ENCODE peak calls at places on chromosomes 1 and 21, in five cellular contexts. One of them, this sample, is unnamed.

GRCh38 chr1:34876406-34876805 is 16.9 kb upstream of the SMIM12 start:
- DNase-seq in upper lobe of left lung: no peak
- DNase-seq in K562: no peak
- DNase-seq in ovary: no peak
- DNase-seq in transverse colon: no peak
- DNase-seq in this sample: no peak

GRCh38 chr21:17003221-17003620 is 509.6 kb upstream of the CXADR start:
- DNase-seq in ovary: no peak
- DNase-seq in K562: no peak
- DNase-seq in upper lobe of left lung: no peak
- DNase-seq in transverse colon: no peak
- DNase-seq in this sample: no peak

GRCh38 chr1:47692196-47692595 is 254.4 kb downstream of the FOXD2 start:
- DNase-seq in K562: no peak
- DNase-seq in upper lobe of left lung: no peak
- DNase-seq in transverse colon: no peak
- DNase-seq in ovary: no peak
- DNase-seq in this sample: no peak

GRCh38 chr1:229624906-229625871 is 733 bp downstream of the TAF5L start:
- DNase-seq in K562: peak; percentile 95
- DNase-seq in transverse colon: peak; percentile 71
- DNase-seq in ovary: no peak
- DNase-seq in upper lobe of left lung: no peak
- DNase-seq in this sample: no peak

GRCh38 chr1:61953076-61953789 is 211.0 kb downstream of the PATJ start:
- DNase-seq in transverse colon: no peak
- DNase-seq in ovary: no peak
- DNase-seq in upper lobe of left lung: no peak
- DNase-seq in K562: no peak
- DNase-seq in this sample: no peak

GRCh38 chr21:36889401-36889800 is 77.1 kb downstream of the HLCS start:
- DNase-seq in upper lobe of left lung: no peak
- DNase-seq in transverse colon: no peak
- DNase-seq in ovary: no peak
- DNase-seq in K562: no peak
- DNase-seq in this sample: no peak

GRCh38 chr1:160767417-160768294 is 28.3 kb upstream of the LY9 start:
- DNase-seq in ovary: no peak
- DNase-seq in transverse colon: no peak
- DNase-seq in K562: no peak
- DNase-seq in upper lobe of left lung: no peak
- DNase-seq in this sample: no peak

GRCh38 chr21:45974073-45975016 is 7.2 kb upstream of the COL6A1 start:
- DNase-seq in transverse colon: peak; percentile 31
- DNase-seq in upper lobe of left lung: peak; percentile 87
- DNase-seq in ovary: peak; percentile 69
- DNase-seq in K562: peak; percentile 66
- DNase-seq in this sample: no peak

GRCh38 chr1:27879374-27880082 is 7.2 kb downstream of the THEMIS2 start:
- DNase-seq in upper lobe of left lung: no peak
- DNase-seq in K562: no peak
- DNase-seq in transverse colon: no peak
- DNase-seq in ovary: no peak
- DNase-seq in this sample: no peak

GRCh38 chr1:212586429-212587303 is 21.9 kb upstream of the ATF3 start:
- DNase-seq in K562: no peak
- DNase-seq in ovary: no peak
- DNase-seq in upper lobe of left lung: no peak
- DNase-seq in transverse colon: no peak
- DNase-seq in this sample: no peak

GRCh38 chr1:37325010-37325409 is 149.4 kb upstream of the ZC3H12A start:
- DNase-seq in K562: no peak
- DNase-seq in transverse colon: no peak
- DNase-seq in ovary: no peak
- DNase-seq in upper lobe of left lung: no peak
- DNase-seq in this sample: no peak

GRCh38 chr21:17191346-17191993 is 321.4 kb upstream of the CXADR start:
- DNase-seq in K562: no peak
- DNase-seq in transverse colon: no peak
- DNase-seq in ovary: no peak
- DNase-seq in upper lobe of left lung: no peak
- DNase-seq in this sample: no peak

GRCh38 chr1:107777664-107778047 is 187.3 kb downstream of the VAV3 start:
- DNase-seq in K562: no peak
- DNase-seq in ovary: no peak
- DNase-seq in upper lobe of left lung: no peak
- DNase-seq in transverse colon: no peak
- DNase-seq in this sample: no peak

GRCh38 chr1:161127649-161128048 is 4.8 kb downstream of the DEDD start:
- DNase-seq in upper lobe of left lung: no peak
- DNase-seq in transverse colon: no peak
- DNase-seq in ovary: no peak
- DNase-seq in K562: no peak
- DNase-seq in this sample: no peak

GRCh38 chr1:160260436-160261382 is 1.6 kb downstream of the DCAF8 start:
- DNase-seq in K562: no peak
- DNase-seq in transverse colon: no peak
- DNase-seq in ovary: no peak
- DNase-seq in upper lobe of left lung: no peak
- DNase-seq in this sample: no peak

GRCh38 chr1:211714154-211714553 is 38.7 kb upstream of the NEK2 start:
- DNase-seq in K562: no peak
- DNase-seq in transverse colon: no peak
- DNase-seq in upper lobe of left lung: no peak
- DNase-seq in ovary: no peak
- DNase-seq in this sample: no peak

GRCh38 chr1:201902198-201902597 is 13.5 kb downstream of the SHISA4 start:
- DNase-seq in transverse colon: no peak
- DNase-seq in K562: no peak
- DNase-seq in ovary: no peak
- DNase-seq in upper lobe of left lung: no peak
- DNase-seq in this sample: peak; percentile 53

GRCh38 chr1:117659565-117660264 is 53.9 kb downstream of the TENT5C start:
- DNase-seq in K562: peak; percentile 82
- DNase-seq in upper lobe of left lung: no peak
- DNase-seq in transverse colon: no peak
- DNase-seq in ovary: no peak
- DNase-seq in this sample: no peak

GRCh38 chr1:246080031-246080430 is 427.0 kb downstream of the SMYD3 start:
- DNase-seq in ovary: no peak
- DNase-seq in transverse colon: no peak
- DNase-seq in K562: no peak
- DNase-seq in upper lobe of left lung: peak; percentile 32
- DNase-seq in this sample: no peak

GRCh38 chr1:109530457-109531204 is 9.0 kb upstream of the GPR61 start:
- DNase-seq in ovary: no peak
- DNase-seq in K562: no peak
- DNase-seq in upper lobe of left lung: no peak
- DNase-seq in transverse colon: no peak
- DNase-seq in this sample: no peak

GRCh38 chr1:16248603-16249534 is 11.9 kb upstream of the CPLANE2 start:
- DNase-seq in transverse colon: peak; percentile 83
- DNase-seq in upper lobe of left lung: no peak
- DNase-seq in K562: peak; percentile 72
- DNase-seq in ovary: peak; percentile 84
- DNase-seq in this sample: peak; percentile 86

GRCh38 chr1:101148987-101149386 is 87.8 kb upstream of the S1PR1 start:
- DNase-seq in ovary: no peak
- DNase-seq in upper lobe of left lung: no peak
- DNase-seq in K562: no peak
- DNase-seq in transverse colon: no peak
- DNase-seq in this sample: no peak

GRCh38 chr1:212664409-212665199 is 35.0 kb downstream of the BATF3 start:
- DNase-seq in ovary: no peak
- DNase-seq in upper lobe of left lung: no peak
- DNase-seq in K562: no peak
- DNase-seq in transverse colon: no peak
- DNase-seq in this sample: no peak

GRCh38 chr21:42118121-42118795 is 47.1 kb downstream of the UMODL1 start:
- DNase-seq in upper lobe of left lung: no peak
- DNase-seq in ovary: no peak
- DNase-seq in transverse colon: no peak
- DNase-seq in K562: no peak
- DNase-seq in this sample: no peak

GRCh38 chr1:48693674-48694347 is 82.9 kb downstream of the BEND5 start:
- DNase-seq in transverse colon: no peak
- DNase-seq in upper lobe of left lung: no peak
- DNase-seq in ovary: no peak
- DNase-seq in K562: no peak
- DNase-seq in this sample: no peak

GRCh38 chr1:207888647-207889046 is 22.3 kb downstream of the CD34 start:
- DNase-seq in K562: no peak
- DNase-seq in ovary: no peak
- DNase-seq in transverse colon: no peak
- DNase-seq in upper lobe of left lung: no peak
- DNase-seq in this sample: peak; percentile 57

GRCh38 chr1:207884276-207885029 is 26.5 kb downstream of the CD34 start:
- DNase-seq in transverse colon: no peak
- DNase-seq in upper lobe of left lung: no peak
- DNase-seq in K562: no peak
- DNase-seq in ovary: no peak
- DNase-seq in this sample: no peak

GRCh38 chr1:207887542-207887941 is 23.4 kb downstream of the CD34 start:
- DNase-seq in K562: no peak
- DNase-seq in upper lobe of left lung: no peak
- DNase-seq in ovary: no peak
- DNase-seq in transverse colon: no peak
- DNase-seq in this sample: no peak

GRCh38 chr1:207885129-207886032 is 25.5 kb downstream of the CD34 start:
- DNase-seq in upper lobe of left lung: no peak
- DNase-seq in ovary: peak; percentile 84
- DNase-seq in transverse colon: peak; percentile 88
- DNase-seq in K562: peak; percentile 91
- DNase-seq in this sample: peak; percentile 89

DNA sequence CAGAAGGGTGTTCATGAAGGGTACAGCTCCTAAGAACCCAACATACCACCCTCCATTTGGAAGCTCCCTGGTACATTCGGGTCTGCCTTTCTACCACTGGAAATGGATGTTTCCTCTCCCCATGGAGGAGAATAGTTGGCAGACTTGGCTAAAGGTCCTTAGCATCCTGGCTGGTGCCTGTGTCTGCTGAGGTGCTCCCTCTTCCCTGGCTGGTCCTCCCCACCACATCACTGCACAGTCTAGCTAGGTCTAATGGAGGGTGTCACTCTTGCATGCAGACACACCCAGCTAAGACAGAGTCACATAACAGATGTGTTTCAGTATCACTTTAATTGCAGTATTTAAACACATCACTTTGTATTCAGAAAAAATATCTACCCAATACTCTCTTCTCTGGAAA is 24.7 kb downstream of the CD34 start:
- DNase-seq in upper lobe of left lung: no peak
- DNase-seq in ovary: no peak
- DNase-seq in transverse colon: no peak
- DNase-seq in K562: no peak
- DNase-seq in this sample: no peak
- TF ChIP-seq EP300 in upper lobe of left lung: no peak
- TF ChIP-seq EP300 in ovary: no peak
- TF ChIP-seq EP300 in transverse colon: no peak
- TF ChIP-seq EP300 in K562: no peak
- TF ChIP-seq EP300 in this sample: no peak

DNA sequence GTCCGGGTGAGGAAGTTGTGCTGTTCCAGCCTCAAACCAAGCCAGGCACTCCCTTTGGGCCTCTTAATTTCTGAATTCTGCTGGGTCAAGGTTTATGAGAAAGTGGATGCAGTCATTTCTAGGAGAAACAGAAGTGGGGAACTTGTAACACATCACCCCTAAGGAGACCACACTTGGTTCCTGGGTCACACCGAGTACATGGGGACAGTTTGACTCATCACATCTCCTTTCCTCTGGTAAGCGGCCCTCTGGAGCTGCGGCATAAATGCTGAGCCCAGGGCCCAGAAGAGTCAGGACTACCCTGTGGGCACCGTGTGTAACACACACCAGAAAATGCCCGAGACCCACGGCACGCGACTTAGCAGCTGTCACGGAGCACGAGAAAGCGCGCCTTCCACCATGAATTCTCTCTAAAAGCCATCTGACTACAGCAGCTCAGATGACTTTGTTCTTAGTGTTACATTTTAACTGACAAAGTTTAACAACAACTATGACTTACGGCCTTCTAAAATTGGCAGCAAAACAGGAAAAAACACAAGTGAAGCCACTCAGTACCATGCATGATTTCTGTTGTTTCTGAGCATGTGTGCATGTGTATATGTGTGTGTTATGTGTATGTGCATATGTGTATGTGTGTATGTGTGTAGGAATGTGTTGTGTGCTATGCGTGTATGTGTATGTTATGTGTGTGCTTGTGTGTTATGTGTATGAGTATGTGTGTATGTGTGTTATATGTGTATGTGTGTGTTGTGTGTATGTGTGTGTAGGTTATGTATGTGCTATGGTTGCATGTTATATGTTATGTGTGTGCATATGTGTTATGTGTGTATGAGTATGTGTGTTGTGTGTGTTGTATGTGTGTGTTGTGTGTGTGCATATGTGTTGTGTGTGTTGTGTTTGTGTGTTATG is 50.8 kb downstream of the TOMM20 start:
- DNase-seq in transverse colon: no peak
- DNase-seq in ovary: no peak
- DNase-seq in upper lobe of left lung: peak; percentile 41
- DNase-seq in K562: no peak
- DNase-seq in this sample: no peak
- TF ChIP-seq EP300 in transverse colon: no peak
- TF ChIP-seq EP300 in ovary: no peak
- TF ChIP-seq EP300 in upper lobe of left lung: no peak
- TF ChIP-seq EP300 in K562: no peak
- TF ChIP-seq EP300 in this sample: no peak

DNA sequence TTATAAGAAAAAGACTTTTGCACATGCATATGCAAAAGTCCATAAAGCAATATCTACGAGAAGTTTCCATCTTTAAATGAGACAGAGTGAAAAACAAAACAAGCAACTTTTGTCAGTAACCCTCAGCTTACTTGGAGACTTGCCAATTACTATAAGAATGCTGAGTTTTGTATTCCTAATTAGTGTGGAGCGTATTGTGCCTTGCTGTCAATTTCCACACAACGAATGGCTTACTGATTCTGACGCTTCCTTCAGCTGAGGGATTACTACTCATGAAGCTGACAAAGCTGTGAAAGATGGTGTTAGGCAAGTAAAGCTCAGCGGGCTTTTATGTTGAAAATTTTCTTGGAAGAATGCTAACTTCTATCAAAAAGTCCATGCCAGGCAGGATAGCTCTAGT is 440.4 kb upstream of the ADAMTS5 start:
- DNase-seq in upper lobe of left lung: no peak
- DNase-seq in transverse colon: no peak
- DNase-seq in ovary: no peak
- DNase-seq in K562: no peak
- DNase-seq in this sample: no peak
- TF ChIP-seq EP300 in upper lobe of left lung: no peak
- TF ChIP-seq EP300 in transverse colon: no peak
- TF ChIP-seq EP300 in ovary: no peak
- TF ChIP-seq EP300 in K562: no peak
- TF ChIP-seq EP300 in this sample: no peak

DNA sequence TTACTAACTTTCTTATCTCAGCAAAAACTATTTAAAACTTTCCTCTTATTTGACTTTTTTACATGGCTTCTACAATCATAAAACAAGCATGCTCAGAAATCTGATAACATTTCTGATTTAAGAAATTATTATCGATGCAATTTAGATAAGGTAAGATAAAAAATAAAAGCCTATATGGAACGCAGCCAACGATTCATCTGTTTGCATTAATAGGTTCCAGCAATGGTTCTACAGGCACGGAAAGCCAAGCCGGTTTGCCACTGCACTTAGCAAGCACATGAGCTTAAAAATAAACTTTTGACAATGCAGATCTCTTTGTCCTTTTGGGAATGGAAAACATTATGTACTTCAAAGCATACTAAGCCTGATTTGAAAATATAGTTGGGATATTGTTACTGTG is 77.5 kb upstream of the KCNK2 start:
- DNase-seq in ovary: no peak
- DNase-seq in upper lobe of left lung: no peak
- DNase-seq in transverse colon: no peak
- DNase-seq in K562: no peak
- DNase-seq in this sample: no peak
- TF ChIP-seq EP300 in ovary: no peak
- TF ChIP-seq EP300 in upper lobe of left lung: no peak
- TF ChIP-seq EP300 in transverse colon: no peak
- TF ChIP-seq EP300 in K562: no peak
- TF ChIP-seq EP300 in this sample: no peak

This sample was measured in tibial nerve.